ENCODE peak calls at places on chromosome 22, in four cellular contexts. U, A, D and R are unnamed samples.

GRCh38 chr22:44658371-44658953 is 43.5 kb upstream of the PRR5 start:
- DNase-seq in U (no peak), A (no peak), D (no peak), R (no peak)

GRCh38 chr22:24440270-24440717 is 12.9 kb downstream of the ADORA2A start:
- DNase-seq in U (no peak), A (peak), D (no peak), R (no peak)

GRCh38 chr22:18119409-18120110 is 9.0 kb downstream of the TUBA8 start:
- DNase-seq in U (no peak), A (no peak), D (no peak), R (no peak)

GRCh38 chr22:25908212-25908611 is 166.2 kb downstream of the MYO18B start:
- DNase-seq in U (no peak), A (no peak), D (no peak), R (no peak)

GRCh38 chr22:44196731-44197131 is 16.0 kb downstream of the PARVG start:
- DNase-seq in U (no peak), A (no peak), D (no peak), R (no peak)

GRCh38 chr22:37525746-37526350 is 6.6 kb upstream of the CARD10 start:
- DNase-seq in U (no peak), A (no peak), D (no peak), R (no peak)

GRCh38 chr22:49282596-49282995 is 545.1 kb downstream of the BRD1 start:
- DNase-seq in U (no peak), A (no peak), D (no peak), R (no peak)

GRCh38 chr22:29259253-29259899 is 8.4 kb downstream of the RHBDD3 start:
- DNase-seq in U (peak), A (no peak), D (no peak), R (no peak)

GRCh38 chr22:47846206-47846605 is 1083.8 kb downstream of the TBC1D22A start:
- DNase-seq in U (no peak), A (no peak), D (no peak), R (no peak)

GRCh38 chr22:28670691-28671261 is 8.9 kb downstream of the TTC28 start:
- DNase-seq in U (no peak), A (no peak), D (no peak), R (no peak)

GRCh38 chr22:44026630-44027511 is 2.8 kb downstream of the PARVB start:
- DNase-seq in U (peak), A (peak), D (peak), R (peak)

GRCh38 chr22:44357962-44358553 is 45.3 kb upstream of the SHISAL1 start:
- DNase-seq in U (no peak), A (no peak), D (no peak), R (no peak)

GRCh38 chr22:48715511-48715910 is 1112.2 kb downstream of the BRD1 start:
- DNase-seq in U (no peak), A (no peak), D (no peak), R (no peak)

GRCh38 chr22:32728291-32728690 is 73.2 kb upstream of the TIMP3 start:
- DNase-seq in U (no peak), A (no peak), D (no peak), R (no peak)

GRCh38 chr22:22037229-22037628 is 54.6 kb upstream of the TOP3B start:
- DNase-seq in U (no peak), A (no peak), D (no peak), R (no peak)

GRCh38 chr22:20588092-20588842 is 80.9 kb downstream of the MED15 start:
- DNase-seq in U (peak), A (no peak), D (no peak), R (no peak)

GRCh38 chr22:37709445-37709765 is 12.6 kb downstream of the TRIOBP start:
- DNase-seq in U (no peak), A (no peak), D (no peak), R (no peak)

GRCh38 chr22:24379536-24379935 is 47.9 kb upstream of the ADORA2A start:
- DNase-seq in U (no peak), A (no peak), D (no peak), R (no peak)

GRCh38 chr22:17596226-17596625 is 32.3 kb downstream of the ATP6V1E1 start:
- DNase-seq in U (no peak), A (no peak), D (no peak), R (no peak)

GRCh38 chr22:32897400-32897799 is 95.9 kb downstream of the TIMP3 start:
- DNase-seq in U (peak), A (no peak), D (no peak), R (no peak)

GRCh38 chr22:24322522-24322921 is 51.9 kb downstream of the SPECC1L start:
- DNase-seq in U (no peak), A (no peak), D (no peak), R (no peak)

GRCh38 chr22:36069368-36069767 is 40.7 kb upstream of the RBFOX2 start:
- DNase-seq in U (no peak), A (no peak), D (no peak), R (no peak)

GRCh38 chr22:38335077-38335476 is 17.8 kb upstream of the CSNK1E start:
- DNase-seq in U (no peak), A (no peak), D (no peak), R (no peak)

GRCh38 chr22:45211848-45212247 is 28.8 kb downstream of the KIAA0930 start:
- DNase-seq in U (no peak), A (no peak), D (no peak), R (no peak)

GRCh38 chr22:19810381-19811141 is 44.1 kb downstream of the GNB1L start:
- DNase-seq in U (no peak), A (no peak), D (no peak), R (no peak)

GRCh38 chr22:26648011-26648497 is 9.3 kb upstream of the MIAT start:
- DNase-seq in U (no peak), A (peak), D (no peak), R (no peak)

GRCh38 chr22:28435271-28435825 is 244.3 kb downstream of the TTC28 start:
- DNase-seq in U (no peak), A (no peak), D (no peak), R (no peak)

GRCh38 chr22:29477919-29478318 is 2.1 kb upstream of the NEFH start:
- DNase-seq in U (peak), A (no peak), D (no peak), R (no peak)

GRCh38 chr22:20654343-20655208 is 119.3 kb upstream of the SERPIND1 start:
- DNase-seq in U (no peak), A (no peak), D (no peak), R (no peak)

GRCh38 chr22:46830001-46830715 is 67.7 kb downstream of the TBC1D22A start:
- DNase-seq in U (no peak), A (no peak), D (no peak), R (no peak)
- TF ChIP-seq POLR2AphosphoS5 in U (no peak), A (no peak), D (no peak), R (no peak)

GRCh38 chr22:39490135-39490798 is 11.8 kb upstream of the MIEF1 start:
- DNase-seq in U (peak), A (peak), D (no peak), R (peak)
- TF ChIP-seq SPI1 in U (no peak), A (no peak), D (no peak), R (no peak)

GRCh38 chr22:50439314-50440250 is 35.3 kb downstream of the SBF1 start:
- DNase-seq in U (no peak), A (no peak), D (no peak), R (no peak)

GRCh38 chr22:50438305-50439275 is 36.2 kb downstream of the SBF1 start:
- DNase-seq in U (no peak), A (no peak), D (no peak), R (no peak)

GRCh38 chr22:50436841-50437341 is 37.9 kb downstream of the SBF1 start:
- DNase-seq in U (no peak), A (no peak), D (no peak), R (no peak)

GRCh38 chr22:50436134-50436830 is 38.6 kb downstream of the SBF1 start:
- DNase-seq in U (no peak), A (no peak), D (no peak), R (no peak)

GRCh38 chr22:50437511-50438304 is 37.1 kb downstream of the SBF1 start:
- DNase-seq in U (no peak), A (no peak), D (no peak), R (no peak)
- TF ChIP-seq POLR2AphosphoS5 in U (no peak), A (no peak), D (no peak), R (no peak)

DNA sequence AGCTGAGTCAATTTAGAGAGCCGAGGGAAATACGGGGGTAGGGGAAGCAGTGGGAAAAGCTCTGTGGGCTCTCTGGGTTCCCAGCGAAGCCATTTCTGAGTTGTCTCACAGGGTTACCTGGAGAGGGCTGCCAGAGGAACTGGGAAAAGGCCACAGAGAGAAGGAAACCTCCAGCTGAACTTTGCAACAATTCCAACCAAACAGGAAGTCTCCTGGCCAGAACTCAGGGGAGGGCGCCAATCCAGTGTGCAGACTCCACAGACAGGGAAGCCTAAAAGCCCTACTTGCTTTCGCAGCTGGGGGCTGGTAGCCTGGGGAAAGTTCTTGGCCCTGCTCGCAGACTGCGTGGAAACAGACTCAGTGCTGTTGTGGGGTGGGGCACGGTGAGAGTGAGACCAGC is 23.1 kb upstream of the GNAZ start:
- DNase-seq in U (no peak), A (no peak), D (no peak), R (no peak)
- TF ChIP-seq SPI1 in U (no peak), A (no peak), D (no peak), R (no peak)

GRCh38 chr22:41023299-41023623 is 69.1 kb upstream of the EP300 start:
- DNase-seq in U (no peak), A (no peak), D (no peak), R (no peak)

GRCh38 chr22:41022470-41023298 is 69.7 kb upstream of the EP300 start:
- DNase-seq in U (peak), A (peak), D (peak), R (peak)

GRCh38 chr22:41021655-41022454 is 70.5 kb upstream of the EP300 start:
- DNase-seq in U (peak), A (peak), D (no peak), R (peak)

GRCh38 chr22:41021039-41021654 is 70.0 kb downstream of the RBX1 start:
- DNase-seq in U (no peak), A (no peak), D (no peak), R (no peak)
- TF ChIP-seq POLR2AphosphoS5 in U (no peak), A (no peak), D (no peak), R (no peak)